ENCODE peak calls at places on chromosome 19, in six cellular contexts. Y is GM13976, J is nephron progenitor cell, Z is brain microvascular endothelial cell, X is OCI-LY7, C is AG10803. U is an unnamed sample.

GRCh38 chr19:14843169-14843568 is 5.6 kb downstream of the OR7A10 start:
- DNase-seq in C (no peak), J (no peak), Y (no peak), Z (no peak), X (no peak), U (no peak)

GRCh38 chr19:4279530-4280422 is 710 bp downstream of the SHD start:
- DNase-seq in Z (no peak), X (no peak), C (no peak), Y (no peak), J (no peak), U (no peak)

GRCh38 chr19:46141421-46141820 is 6.6 kb upstream of the IGFL2 start:
- DNase-seq in C (no peak), J (no peak), Y (no peak), Z (no peak), X (no peak), U (no peak)

GRCh38 chr19:31214086-31214485 is 135.2 kb downstream of the TSHZ3 start:
- DNase-seq in Y (no peak), J (no peak), C (peak; percentile 100), X (no peak), Z (peak; percentile 99), U (no peak)

GRCh38 chr19:372306-372890 is 27.8 kb upstream of the MIER2 start:
- DNase-seq in Z (peak; percentile 3), X (no peak), Y (no peak), J (no peak), C (peak; percentile 93), U (no peak)

GRCh38 chr19:29378543-29379105 is 147.2 kb upstream of the VSTM2B start:
- DNase-seq in Y (peak; percentile 4), Z (no peak), J (no peak), C (no peak), X (no peak), U (no peak)

GRCh38 chr19:42113641-42114348 is 18.5 kb downstream of the POU2F2 start:
- DNase-seq in C (peak; percentile 97), J (peak; percentile 60), X (peak; percentile 95), Z (peak; percentile 96), Y (peak; percentile 74), U (no peak)

GRCh38 chr19:19655051-19655594 is 8.4 kb downstream of the ATP13A1 start:
- DNase-seq in Y (peak; percentile 23), C (no peak), Z (no peak), X (no peak), J (no peak), U (no peak)

GRCh38 chr19:47661571-47661970 is 51.7 kb upstream of the EHD2 start:
- DNase-seq in X (no peak), Y (no peak), C (peak; percentile 13), J (no peak), Z (peak; percentile 48), U (no peak)

GRCh38 chr19:45340232-45340898 is at the start of gene KLC3:
- DNase-seq in Z (no peak), X (peak; percentile 52), J (peak; percentile 69), Y (peak; percentile 74), C (no peak), U (no peak)

GRCh38 chr19:45164577-45165335 is 4.0 kb upstream of the NKPD1 start:
- DNase-seq in J (peak; percentile 46), Z (peak; percentile 45), Y (peak; percentile 90), X (peak; percentile 48), C (peak; percentile 61), U (no peak)

GRCh38 chr19:3817761-3818160 is 31.6 kb upstream of the MATK start:
- DNase-seq in X (no peak), Z (no peak), Y (no peak), J (no peak), C (no peak), U (no peak)

GRCh38 chr19:56765107-56765506 is 75.4 kb downstream of the PEG3 start:
- DNase-seq in C (no peak), X (no peak), Y (no peak), Z (peak; percentile 4), J (no peak), U (no peak)

GRCh38 chr19:29603308-29603707 is 2.8 kb upstream of the POP4 start:
- DNase-seq in X (no peak), Y (no peak), J (no peak), C (no peak), Z (no peak), U (no peak)

GRCh38 chr19:19540707-19541515 is 2.8 kb downstream of the CILP2 start:
- DNase-seq in X (peak; percentile 78), C (no peak), Y (peak; percentile 90), J (peak; percentile 70), Z (no peak), U (no peak)

GRCh38 chr19:40165362-40165937 is 25.8 kb upstream of the MAP3K10 start:
- DNase-seq in X (peak; percentile 65), Y (peak; percentile 76), C (peak; percentile 29), Z (peak; percentile 7), J (peak; percentile 73), U (peak; percentile 50)

GRCh38 chr19:17871878-17872250 is at the start of gene SLC5A5:
- DNase-seq in C (no peak), Y (peak; percentile 49), Z (no peak), X (no peak), J (peak; percentile 58), U (no peak)

GRCh38 chr19:45768644-45769053 is 403 bp downstream of the SIX5 start:
- DNase-seq in Z (peak; percentile 22), X (peak; percentile 64), Y (no peak), J (peak; percentile 69), C (peak; percentile 63), U (peak; percentile 43)

GRCh38 chr19:49347835-49348234 is 12.6 kb downstream of the CD37 start:
- DNase-seq in C (peak; percentile 90), X (peak; percentile 83), J (no peak), Y (no peak), Z (peak; percentile 54), U (no peak)

GRCh38 chr19:16657384-16657783 is 2.6 kb downstream of the SMIM7 start:
- DNase-seq in C (no peak), Y (no peak), J (no peak), X (no peak), Z (no peak), U (no peak)

GRCh38 chr19:58571575-58571947 is 1.6 kb downstream of the MZF1 start:
- DNase-seq in Z (no peak), J (no peak), X (no peak), Y (no peak), C (no peak), U (no peak)

GRCh38 chr19:13965926-13966683 is 13.8 kb downstream of the DCAF15 start:
- DNase-seq in Z (no peak), C (no peak), X (no peak), Y (no peak), J (no peak), U (no peak)

GRCh38 chr19:29622191-29623070 is 16.3 kb downstream of the POP4 start:
- DNase-seq in Z (no peak), X (no peak), C (peak; percentile 27), J (no peak), Y (no peak), U (no peak)

GRCh38 chr19:15115080-15115479 is 7.9 kb downstream of the SYDE1 start:
- DNase-seq in Z (peak; percentile 35), J (no peak), Y (no peak), X (no peak), C (peak; percentile 55), U (no peak)

DNA sequence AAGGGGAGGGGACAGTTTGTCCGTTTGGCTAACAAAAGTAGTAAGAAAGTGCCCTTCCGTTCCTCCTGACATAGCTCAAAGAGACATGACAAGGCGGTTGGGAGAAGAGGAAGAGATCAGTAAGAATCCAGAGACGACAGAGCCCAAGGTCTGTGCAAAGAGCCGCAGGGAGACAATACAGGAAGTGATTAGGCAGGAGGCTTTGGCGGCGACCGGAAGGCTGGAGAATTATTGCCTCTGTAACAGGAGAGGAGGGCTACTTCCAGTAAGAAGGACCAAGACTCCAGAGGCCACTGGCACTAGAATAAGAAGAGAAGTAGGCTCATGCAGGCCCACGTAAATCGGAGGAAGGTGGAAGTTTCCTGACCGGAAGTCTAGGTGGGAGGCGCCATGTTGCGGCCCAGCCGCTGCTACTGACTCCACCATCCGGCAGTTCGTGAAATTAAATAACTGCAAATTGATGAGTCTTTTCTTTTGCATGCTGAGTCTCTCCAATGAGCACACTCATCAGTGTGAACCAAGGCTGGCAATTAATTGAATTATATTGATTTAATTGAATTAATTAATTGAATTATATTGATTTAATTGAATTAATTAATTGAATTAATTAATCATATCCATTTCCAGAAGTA is 9.9 kb downstream of the RFX2 start:
- DNase-seq in C (no peak), Y (peak; percentile 47), Z (no peak), J (peak; percentile 42), X (no peak), U (no peak)
- TF ChIP-seq CTCF in C (no peak), Y (peak; percentile 8), Z (no peak), J (no peak), X (no peak), U (no peak)

GRCh38 chr19:2275588-2276428 is 6.2 kb downstream of the PEAK3 start:
- DNase-seq in Y (no peak), X (no peak), C (no peak), Z (no peak), J (no peak), U (no peak)

GRCh38 chr19:2273356-2274184 is 8.4 kb downstream of the PEAK3 start:
- DNase-seq in X (peak; percentile 97), Z (no peak), J (peak; percentile 93), Y (peak; percentile 94), C (peak; percentile 63), U (peak; percentile 94)

GRCh38 chr19:2276429-2276989 is 5.5 kb downstream of the PEAK3 start:
- DNase-seq in C (no peak), Z (no peak), Y (no peak), J (no peak), X (no peak), U (no peak)

GRCh38 chr19:2274185-2274711 is 7.7 kb downstream of the PEAK3 start:
- DNase-seq in Z (no peak), C (no peak), Y (no peak), X (no peak), J (no peak), U (no peak)

DNA sequence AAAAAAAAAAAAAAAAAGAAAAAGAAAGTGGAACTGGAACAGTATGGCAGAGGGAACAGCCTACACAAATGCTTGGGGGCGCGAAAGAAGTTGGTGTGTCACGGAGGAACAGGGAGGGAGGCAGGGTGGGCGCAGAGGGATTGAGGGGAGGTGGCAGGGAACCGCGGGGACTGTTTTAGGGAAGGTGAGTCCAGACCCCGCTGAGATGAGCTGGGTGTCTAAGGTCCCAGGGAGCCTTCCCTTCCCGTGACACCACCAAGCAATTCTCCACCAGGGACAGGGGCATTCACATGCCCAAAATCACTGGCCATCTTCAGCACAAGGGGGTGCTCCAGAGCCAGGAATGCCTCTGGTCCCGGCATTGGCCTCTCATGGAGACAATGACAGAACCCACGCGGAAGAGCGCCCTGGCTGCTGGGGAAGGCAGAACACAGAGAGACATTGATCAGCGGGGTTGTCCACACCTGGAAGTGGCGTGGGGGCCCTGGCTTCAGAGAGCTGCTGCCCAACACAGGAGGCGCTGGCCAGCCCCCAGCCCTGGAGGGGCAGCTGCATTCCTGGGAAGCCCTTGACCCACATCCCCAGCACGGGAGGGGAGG is 6.9 kb downstream of the PEAK3 start:
- DNase-seq in J (peak; percentile 64), X (peak; percentile 62), Z (peak; percentile 70), C (peak; percentile 67), Y (peak; percentile 68), U (peak; percentile 66)
- TF ChIP-seq CTCF in J (peak; percentile 48), X (peak; percentile 67), Z (peak; percentile 81), C (peak; percentile 65), Y (peak; percentile 49), U (peak; percentile 72)

GRCh38 chr19:43779820-43780219 is 953 bp downstream of the KCNN4 start:
- DNase-seq in J (no peak), Y (peak; percentile 79), C (no peak), X (peak; percentile 75), Z (no peak), U (no peak)
- TF ChIP-seq CTCF in J (no peak), Y (peak; percentile 47), C (no peak), X (peak; percentile 76), Z (peak; percentile 32), U (no peak)

GRCh38 chr19:33767898-33768413 is 28.7 kb upstream of the KCTD15 start:
- DNase-seq in X (peak; percentile 34), Z (no peak), J (peak; percentile 98), C (no peak), Y (no peak), U (peak; percentile 81)
- TF ChIP-seq CTCF in X (no peak), Z (peak; percentile 50), J (peak; percentile 56), C (peak; percentile 31), Y (no peak), U (peak; percentile 51)

U was measured in neural crest cell.